ENCODE peak calls at places on chromosomes 3 and 15, in seven cellular contexts. A is brain microvascular endothelial cell, B is H9, L is PC-9, I is GM06990, X is GM13977, W is neural progenitor cell. N is an unnamed sample.

GRCh38 chr15:90402230-90402629 is 14.2 kb downstream of the IQGAP1 start:
- DNase-seq in A (peak; percentile 64), B (no peak), L (peak; percentile 91), I (no peak), X (no peak), W (no peak), N (no peak)

GRCh38 chr3:65303431-65303830 is 615.6 kb upstream of the ADAMTS9 start:
- DNase-seq in A (no peak), B (no peak), L (no peak), I (no peak), X (no peak), W (no peak), N (no peak)

GRCh38 chr3:126416943-126417342 is 22.2 kb downstream of the CFAP100 start:
- DNase-seq in A (no peak), B (no peak), L (no peak), I (no peak), X (no peak), W (no peak), N (no peak)

GRCh38 chr3:25818335-25818734 is 28.4 kb downstream of the OXSM start:
- DNase-seq in A (no peak), B (no peak), L (no peak), I (no peak), X (no peak), W (no peak), N (no peak)

GRCh38 chr3:113265281-113265680 is 53.9 kb downstream of the BOC start:
- DNase-seq in A (no peak), B (no peak), L (no peak), I (no peak), X (no peak), W (peak; percentile 49), N (no peak)

GRCh38 chr3:143255725-143256124 is 136.2 kb downstream of the CHST2 start:
- DNase-seq in A (no peak), B (no peak), L (no peak), I (no peak), X (no peak), W (no peak), N (no peak)

GRCh38 chr3:46947981-46948791 is 28.4 kb downstream of the CCDC12 start:
- DNase-seq in A (peak; percentile 69), B (no peak), L (peak; percentile 95), I (no peak), X (no peak), W (no peak), N (no peak)

GRCh38 chr3:182920515-182921084 is 59.7 kb downstream of the DCUN1D1 start:
- DNase-seq in A (no peak), B (peak; percentile 69), L (no peak), I (no peak), X (no peak), W (peak; percentile 32), N (no peak)

GRCh38 chr3:117553461-117553860 is 843.9 kb downstream of the TUSC7 start:
- DNase-seq in A (peak; percentile 13), B (no peak), L (no peak), I (peak; percentile 5), X (peak; percentile 17), W (no peak), N (peak; percentile 22)

GRCh38 chr15:70795311-70795665 is 31.9 kb upstream of the UACA start:
- DNase-seq in A (peak; percentile 85), B (no peak), L (peak; percentile 80), I (no peak), X (no peak), W (no peak), N (no peak)

GRCh38 chr15:39788108-39788507 is 5.5 kb upstream of the FSIP1 start:
- DNase-seq in A (no peak), B (no peak), L (no peak), I (no peak), X (peak; percentile 54), W (no peak), N (peak; percentile 35)

GRCh38 chr15:67043939-67044771 is 21.2 kb upstream of the SMAD3 start:
- DNase-seq in A (no peak), B (peak; percentile 79), L (peak; percentile 82), I (no peak), X (no peak), W (peak; percentile 66), N (no peak)

GRCh38 chr3:169992156-169992555 is 25.5 kb downstream of the SEC62 start:
- DNase-seq in A (no peak), B (no peak), L (no peak), I (no peak), X (no peak), W (no peak), N (no peak)

GRCh38 chr3:44554626-44555592 is at the start of gene ZKSCAN7:
- DNase-seq in A (peak; percentile 33), B (peak; percentile 85), L (no peak), I (peak; percentile 70), X (peak; percentile 81), W (peak; percentile 73), N (peak; percentile 87)

GRCh38 chr3:195106418-195106906 is 164.5 kb downstream of the XXYLT1 start:
- DNase-seq in A (peak; percentile 55), B (peak; percentile 77), L (no peak), I (peak; percentile 80), X (peak; percentile 88), W (peak; percentile 82), N (peak; percentile 88)

GRCh38 chr15:84570164-84570692 is 30.6 kb upstream of the ZSCAN2 start:
- DNase-seq in A (no peak), B (no peak), L (no peak), I (peak; percentile 43), X (peak; percentile 52), W (peak; percentile 33), N (peak; percentile 53)

GRCh38 chr15:40002295-40002694 is 36.7 kb downstream of the SRP14 start:
- DNase-seq in A (peak; percentile 34), B (no peak), L (no peak), I (no peak), X (no peak), W (no peak), N (no peak)

GRCh38 chr15:34434627-34435305 is 2.8 kb downstream of the GOLGA8A start:
- DNase-seq in A (no peak), B (no peak), L (no peak), I (no peak), X (no peak), W (no peak), N (no peak)

GRCh38 chr3:120506828-120507774 is 56.3 kb upstream of the FSTL1 start:
- DNase-seq in A (peak; percentile 53), B (no peak), L (peak; percentile 47), I (no peak), X (no peak), W (peak; percentile 50), N (peak; percentile 10)

GRCh38 chr3:134852132-134852531 is 57.1 kb downstream of the EPHB1 start:
- DNase-seq in A (no peak), B (no peak), L (no peak), I (no peak), X (no peak), W (no peak), N (no peak)

GRCh38 chr15:87527416-87527815 is 729.1 kb downstream of the NTRK3 start:
- DNase-seq in A (no peak), B (peak; percentile 45), L (peak; percentile 58), I (no peak), X (no peak), W (no peak), N (no peak)

GRCh38 chr3:49199244-49199899 is 28.0 kb downstream of the KLHDC8B start:
- DNase-seq in A (peak; percentile 95), B (peak; percentile 93), L (no peak), I (no peak), X (no peak), W (no peak), N (peak; percentile 23)

GRCh38 chr3:43181202-43181910 is 75.5 kb upstream of the POMGNT2 start:
- DNase-seq in A (no peak), B (no peak), L (peak; percentile 93), I (peak; percentile 37), X (peak; percentile 20), W (no peak), N (peak; percentile 24)

GRCh38 chr3:33437556-33438283 is 2.5 kb downstream of the UBP1 start:
- DNase-seq in A (peak; percentile 80), B (no peak), L (no peak), I (no peak), X (no peak), W (peak; percentile 39), N (no peak)

GRCh38 chr15:99100245-99101173 is 4.4 kb upstream of the SYNM start:
- DNase-seq in A (peak; percentile 67), B (peak; percentile 85), L (peak; percentile 50), I (peak; percentile 38), X (peak; percentile 68), W (peak; percentile 90), N (peak; percentile 73)

GRCh38 chr3:129417354-129417753 is 11.1 kb downstream of the EFCAB12 start:
- DNase-seq in A (no peak), B (no peak), L (peak; percentile 16), I (no peak), X (no peak), W (no peak), N (no peak)

GRCh38 chr3:195178124-195178910 is 92.6 kb downstream of the XXYLT1 start:
- DNase-seq in A (no peak), B (no peak), L (no peak), I (no peak), X (no peak), W (no peak), N (no peak)

GRCh38 chr15:72785452-72786243 is 2.1 kb upstream of the ADPGK start:
- DNase-seq in A (peak; percentile 66), B (no peak), L (no peak), I (no peak), X (no peak), W (no peak), N (no peak)

GRCh38 chr3:77319711-77320110 is 279.8 kb downstream of the ROBO2 start:
- DNase-seq in A (peak; percentile 16), B (no peak), L (no peak), I (no peak), X (peak; percentile 28), W (peak; percentile 20), N (no peak)
- TF ChIP-seq CTCF in A (peak; percentile 50), B (peak; percentile 67), L (no peak), I (peak; percentile 17), X (peak; percentile 38), W (peak; percentile 55), N (no peak)

DNA sequence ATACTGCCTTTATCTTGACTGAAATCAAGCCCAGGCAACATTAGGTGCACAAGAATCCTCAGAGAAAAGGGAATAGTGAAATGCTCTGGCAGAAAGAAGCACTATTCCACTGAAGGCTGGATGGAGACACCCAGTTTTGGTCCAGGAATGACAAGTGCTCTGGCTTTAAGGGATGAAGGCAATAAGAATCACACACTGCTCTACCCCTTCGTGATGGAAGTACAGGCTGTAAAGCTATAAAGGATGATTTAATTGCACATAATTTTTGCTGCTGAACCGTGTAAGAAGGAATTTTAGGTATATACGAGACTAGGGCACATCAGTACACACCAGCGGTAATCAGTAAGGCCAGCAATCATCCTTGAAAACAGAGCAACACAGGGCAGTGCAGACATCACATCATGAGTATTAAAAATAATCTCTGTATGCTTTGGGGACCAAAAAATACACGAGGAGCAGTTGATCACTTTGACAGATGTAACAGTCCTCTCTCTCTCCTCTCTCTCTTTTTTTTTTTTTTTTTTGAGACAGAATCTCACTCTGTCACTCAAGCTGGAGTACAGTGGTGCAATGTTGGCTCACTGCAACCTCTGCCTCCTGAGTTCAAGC is 414.6 kb upstream of the TBL1XR1 start:
- DNase-seq in A (no peak), B (no peak), L (no peak), I (no peak), X (no peak), W (no peak), N (no peak)
- TF ChIP-seq CTCF in A (no peak), B (no peak), L (no peak), I (no peak), X (no peak), W (no peak), N (no peak)

GRCh38 chr3:115042351-115042750 is 104.7 kb downstream of the ZBTB20 start:
- DNase-seq in A (no peak), B (no peak), L (no peak), I (no peak), X (no peak), W (no peak), N (no peak)
- TF ChIP-seq CTCF in A (no peak), B (no peak), L (no peak), I (no peak), X (no peak), W (no peak), N (no peak)

GRCh38 chr3:145767909-145768308 is 393.1 kb downstream of the PLOD2 start:
- DNase-seq in A (no peak), B (no peak), L (no peak), I (no peak), X (no peak), W (no peak), N (no peak)
- TF ChIP-seq CTCF in A (no peak), B (peak; percentile 50), L (peak; percentile 62), I (no peak), X (no peak), W (peak; percentile 32), N (no peak)

N was measured in GM13976.